ENCODE peak calls at places on chromosome 9, in six cellular contexts. F, K, D, C, R and Y are unnamed samples.

GRCh38 chr9:110278080-110278707 is 21.9 kb upstream of the TXN start:
- DNase-seq in F (no peak), K (no peak), D (no peak), C (no peak), R (no peak), Y (no peak)

GRCh38 chr9:116298992-116299391 is 145.4 kb downstream of the PAPPA start:
- DNase-seq in F (no peak), K (no peak), D (no peak), C (no peak), R (no peak), Y (no peak)

GRCh38 chr9:35774907-35775635 is 16.3 kb upstream of the NPR2 start:
- DNase-seq in F (peak), K (no peak), D (no peak), C (no peak), R (peak), Y (no peak)

GRCh38 chr9:111427186-111427585 is 57.0 kb downstream of the ECPAS start:
- DNase-seq in F (no peak), K (no peak), D (peak), C (no peak), R (no peak), Y (no peak)

GRCh38 chr9:128628471-128629048 is 28.1 kb downstream of the DYNC2I2 start:
- DNase-seq in F (peak), K (no peak), D (no peak), C (peak), R (peak), Y (no peak)

GRCh38 chr9:127786773-127787123 is 914 bp downstream of the CDK9 start:
- DNase-seq in F (no peak), K (no peak), D (no peak), C (no peak), R (no peak), Y (no peak)

GRCh38 chr9:113509463-113509862 is 45.9 kb downstream of the RGS3 start:
- DNase-seq in F (no peak), K (no peak), D (no peak), C (no peak), R (no peak), Y (no peak)

GRCh38 chr9:33255471-33255870 is 9.0 kb downstream of the BAG1 start:
- DNase-seq in F (no peak), K (no peak), D (no peak), C (no peak), R (no peak), Y (no peak)

GRCh38 chr9:86545085-86545484 is 190.9 kb upstream of the TUT7 start:
- DNase-seq in F (no peak), K (no peak), D (no peak), C (no peak), R (no peak), Y (no peak)

GRCh38 chr9:37242089-37242488 is 121.7 kb downstream of the ZCCHC7 start:
- DNase-seq in F (no peak), K (no peak), D (no peak), C (no peak), R (no peak), Y (no peak)

GRCh38 chr9:89879276-89879675 is 274.5 kb downstream of the GADD45G start:
- DNase-seq in F (no peak), K (no peak), D (no peak), C (peak), R (no peak), Y (no peak)

GRCh38 chr9:18543406-18543965 is 69.5 kb downstream of the ADAMTSL1 start:
- DNase-seq in F (no peak), K (no peak), D (peak), C (no peak), R (no peak), Y (no peak)

GRCh38 chr9:83059417-83059816 is 3.5 kb downstream of the RASEF start:
- DNase-seq in F (no peak), K (no peak), D (no peak), C (no peak), R (no peak), Y (no peak)

GRCh38 chr9:131971482-131972074 is 108.1 kb downstream of the MED27 start:
- DNase-seq in F (no peak), K (no peak), D (no peak), C (no peak), R (no peak), Y (no peak)

GRCh38 chr9:69323886-69324285 is 1.1 kb upstream of the ENTREP1 start:
- DNase-seq in F (no peak), K (no peak), D (no peak), C (no peak), R (no peak), Y (no peak)

GRCh38 chr9:109815366-109815947 is 35.5 kb downstream of the PALM2AKAP2 start:
- DNase-seq in F (no peak), K (no peak), D (no peak), C (no peak), R (no peak), Y (no peak)

GRCh38 chr9:75063556-75064305 is 24.2 kb downstream of the NMRK1 start:
- DNase-seq in F (no peak), K (no peak), D (no peak), C (no peak), R (no peak), Y (no peak)

GRCh38 chr9:95073918-95074317 is 243.6 kb downstream of the FANCC start:
- DNase-seq in F (peak), K (no peak), D (no peak), C (no peak), R (no peak), Y (no peak)

GRCh38 chr9:109118802-109119438 is 827 bp downstream of the TMEM245 start:
- DNase-seq in F (no peak), K (peak), D (no peak), C (no peak), R (peak), Y (no peak)

GRCh38 chr9:133658442-133659431 is 22.6 kb downstream of the DBH start:
- DNase-seq in F (no peak), K (peak), D (no peak), C (no peak), R (peak), Y (no peak)

GRCh38 chr9:133701981-133702797 is 36.0 kb downstream of the SARDH start:
- DNase-seq in F (no peak), K (peak), D (no peak), C (peak), R (no peak), Y (no peak)

GRCh38 chr9:82982271-82982880 is 80.6 kb downstream of the RASEF start:
- DNase-seq in F (no peak), K (no peak), D (no peak), C (no peak), R (no peak), Y (no peak)

GRCh38 chr9:116471093-116471906 is 215.8 kb upstream of the TRIM32 start:
- DNase-seq in F (no peak), K (no peak), D (peak), C (no peak), R (peak), Y (peak)

GRCh38 chr9:129987047-129987446 is 55.9 kb downstream of the FNBP1 start:
- DNase-seq in F (no peak), K (peak), D (no peak), C (no peak), R (no peak), Y (no peak)

GRCh38 chr9:6907772-6908381 is 150.1 kb downstream of the KDM4C start:
- DNase-seq in F (no peak), K (no peak), D (no peak), C (no peak), R (no peak), Y (no peak)

GRCh38 chr9:91151014-91151740 is 210.5 kb downstream of the AUH start:
- DNase-seq in F (no peak), K (peak), D (peak), C (no peak), R (no peak), Y (no peak)

GRCh38 chr9:136187683-136188586 is 17.0 kb downstream of the LHX3 start:
- DNase-seq in F (no peak), K (no peak), D (no peak), C (no peak), R (peak), Y (no peak)

GRCh38 chr9:5949103-5949699 is 58.5 kb downstream of the MLANA start:
- DNase-seq in F (no peak), K (peak), D (no peak), C (no peak), R (no peak), Y (no peak)

GRCh38 chr9:4170231-4170630 is 129.6 kb downstream of the GLIS3 start:
- DNase-seq in F (no peak), K (no peak), D (peak), C (no peak), R (no peak), Y (no peak)

GRCh38 chr9:93126151-93126781 is 7.8 kb downstream of the NINJ1 start:
- DNase-seq in F (peak), K (no peak), D (no peak), C (peak), R (no peak), Y (no peak)

GRCh38 chr9:32554107-32554506 is 1.7 kb upstream of the TOPORS start:
- DNase-seq in F (no peak), K (no peak), D (no peak), C (no peak), R (no peak), Y (no peak)

GRCh38 chr9:25648116-25648515 is 30.1 kb downstream of the TUSC1 start:
- DNase-seq in F (no peak), K (no peak), D (no peak), C (no peak), R (no peak), Y (no peak)

GRCh38 chr9:38681747-38682227 is 38.1 kb downstream of the FAM240B start:
- DNase-seq in F (no peak), K (no peak), D (peak), C (no peak), R (no peak), Y (no peak)